ENCODE peak calls at places on chromosome 20, in four cellular contexts. N is A549, I is HepG2, B is K562. L is an unnamed sample.

GRCh38 chr20:62961310-62961783 is 8.8 kb downstream of the SLC17A9 start:
- DNase-seq in N (no peak), B (peak), I (no peak), L (peak)

GRCh38 chr20:3190681-3191111 is 13.8 kb downstream of the DDRGK1 start:
- DNase-seq in N (no peak), I (no peak), B (no peak), L (peak)

GRCh38 chr20:11379257-11380011 is 538.3 kb upstream of the BTBD3 start:
- DNase-seq in B (no peak), N (no peak), I (peak), L (peak)

GRCh38 chr20:40233401-40233800 is 455.6 kb downstream of the MAFB start:
- DNase-seq in B (no peak), N (no peak), I (no peak), L (no peak)

GRCh38 chr20:53276143-53276542 is 304.0 kb downstream of the TSHZ2 start:
- DNase-seq in N (no peak), I (no peak), B (no peak), L (no peak)

GRCh38 chr20:3115190-3116107 is 30.9 kb upstream of the AVP start:
- DNase-seq in B (peak), N (peak), I (peak), L (peak)

GRCh38 chr20:53309515-53309914 is 284.1 kb downstream of the ZNF217 start:
- DNase-seq in B (no peak), I (no peak), N (no peak), L (no peak)

GRCh38 chr20:43590036-43590391 is 723 bp upstream of the IFT52 start:
- DNase-seq in N (peak), I (peak), B (no peak), L (peak)

GRCh38 chr20:1565461-1565860 is 8.0 kb upstream of the SIRPD start:
- DNase-seq in B (no peak), N (no peak), I (peak), L (no peak)

DNA sequence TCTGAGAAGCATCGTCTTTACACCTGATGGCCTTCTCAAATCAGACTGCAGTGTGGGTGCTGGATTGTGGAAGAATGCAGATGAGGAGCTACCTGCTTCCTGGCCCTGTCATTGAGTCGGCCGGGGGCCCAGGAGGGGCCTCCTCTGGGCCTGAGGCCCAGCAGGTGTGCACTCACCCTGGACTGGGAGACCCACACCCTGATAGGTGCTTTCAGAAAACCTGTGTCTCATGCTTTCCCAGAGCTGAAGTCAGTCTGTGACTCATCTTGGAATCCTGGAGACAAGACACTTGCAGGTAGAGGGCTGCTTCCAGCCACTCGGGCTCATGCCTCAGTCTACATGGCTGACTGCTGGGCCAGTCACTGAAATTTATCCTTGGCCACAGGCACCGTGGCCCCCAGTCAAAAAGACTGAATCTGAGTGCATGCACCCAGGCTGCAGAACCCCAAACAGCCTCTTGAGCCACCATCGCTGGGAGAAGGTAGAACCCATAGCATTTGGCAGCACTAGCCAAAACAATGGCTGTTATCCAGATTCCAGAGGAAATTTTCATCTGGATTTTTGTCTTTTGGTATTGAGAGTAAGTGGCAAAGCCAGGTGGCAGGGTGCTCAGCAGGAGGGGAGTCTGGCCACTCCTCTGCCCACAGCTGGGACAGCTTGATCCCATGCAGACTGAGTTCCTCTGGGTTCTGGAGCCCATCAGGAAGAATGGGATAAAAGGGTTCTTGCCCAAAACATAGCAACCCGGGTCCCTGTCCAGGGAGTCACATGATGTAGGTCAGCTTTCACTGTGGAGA is 182.0 kb upstream of the CST7 start:
- DNase-seq in I (no peak), N (no peak), B (no peak), L (no peak)
- TF ChIP-seq JUN in I (no peak), N (no peak), B (no peak), L (no peak)

GRCh38 chr20:57708694-57709673 is 831 bp downstream of the PMEPA1 start:
- DNase-seq in I (no peak), B (no peak), N (no peak), L (no peak)
- TF ChIP-seq NR3C1 in I (no peak), B (no peak), N (no peak), L (no peak)

DNA sequence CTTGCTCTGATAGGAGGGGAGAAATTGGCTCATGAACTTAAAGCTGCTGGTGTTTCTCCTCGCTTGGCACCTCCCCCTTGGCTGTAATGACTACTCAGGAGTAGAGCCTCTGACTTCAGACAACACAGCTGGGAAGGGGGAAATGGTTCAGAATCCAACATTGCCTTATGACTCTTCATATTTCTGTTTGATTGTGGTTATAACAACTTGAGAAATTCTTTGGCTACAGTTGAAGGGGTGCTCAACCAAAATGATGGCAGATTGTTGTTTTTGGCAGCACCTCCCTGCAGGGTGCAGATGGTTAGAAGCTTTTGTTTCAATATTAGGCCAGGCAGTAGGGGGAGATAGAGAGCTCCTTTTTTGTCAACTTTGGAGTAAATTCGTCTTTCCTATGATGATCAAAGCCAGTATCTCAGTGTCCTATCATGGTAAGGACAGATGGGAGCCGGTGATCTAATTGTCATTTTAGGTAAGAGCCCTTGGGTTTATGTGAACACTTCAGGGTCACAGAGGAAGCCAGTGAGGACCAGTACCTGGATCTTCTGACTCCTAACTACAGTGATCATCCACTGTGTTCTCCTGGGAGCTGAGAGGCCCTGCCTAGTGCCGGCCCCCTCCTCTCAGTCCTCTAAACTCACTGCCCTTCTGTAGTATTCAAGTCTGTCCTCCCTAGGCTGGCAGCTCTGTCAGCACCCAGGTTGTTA is 39.9 kb downstream of the RPRD1B start:
- DNase-seq in I (peak), N (no peak), B (peak), L (no peak)
- TF ChIP-seq JUN in I (no peak), N (no peak), B (no peak), L (no peak)

GRCh38 chr20:51763965-51764602 is 4.1 kb downstream of the ATP9A start:
- DNase-seq in N (no peak), I (no peak), B (no peak), L (no peak)
- TF ChIP-seq NR3C1 in N (no peak), I (no peak), B (no peak), L (no peak)

GRCh38 chr20:58243653-58244410 is 15.4 kb upstream of the ANKRD60 start:
- DNase-seq in N (no peak), I (no peak), B (no peak), L (no peak)
- TF ChIP-seq JUN in N (no peak), I (no peak), B (no peak), L (no peak)

L was measured in WTC11.